ENCODE peak calls at places on chromosomes 2 and 18, in ten cellular contexts. Z is lower lobe of right lung; B is NT2/D1; Q is esophagus muscularis mucosa; S is stimulated activated CD8-positive, alpha-beta memory T cell treated with anti-CD3 and anti-CD28 coated beads, Interleukin-15, amount 100 ng/mL, for 24 hours; G is NCI-H524 treated with DMSO at 0.1 percent for 48 hours; T is T-cell; A is right lobe of liver; M is AG08396; O is neural progenitor cell. L is an unnamed sample.

GRCh38 chr18:12159446-12159845 is 65.8 kb downstream of the ANKRD62 start:
- DNase-seq in Z (no peak), B (no peak), Q (no peak), S (no peak), G (no peak), T (no peak), A (no peak), M (no peak), O (no peak), L (no peak)

GRCh38 chr18:46320928-46321855 is 217.0 kb downstream of the HAUS1 start:
- DNase-seq in Z (no peak), B (no peak), Q (no peak), S (no peak), G (no peak), T (no peak), A (no peak), M (no peak), O (no peak), L (no peak)

GRCh38 chr18:49175476-49175875 is 224.7 kb upstream of the SMAD7 start:
- DNase-seq in Z (no peak), B (no peak), Q (no peak), S (no peak), G (no peak), T (no peak), A (no peak), M (no peak), O (no peak), L (no peak)

GRCh38 chr18:33577688-33578370 is at the start of gene ASXL3:
- DNase-seq in Z (peak), B (no peak), Q (no peak), S (no peak), G (no peak), T (no peak), A (peak), M (peak), O (peak), L (peak)

GRCh38 chr2:2788076-2788475 is 457.0 kb upstream of the MYT1L start:
- DNase-seq in Z (no peak), B (peak), Q (no peak), S (no peak), G (peak), T (no peak), A (no peak), M (no peak), O (peak), L (no peak)

GRCh38 chr18:58590231-58590630 is 38.7 kb downstream of the ALPK2 start:
- DNase-seq in Z (no peak), B (no peak), Q (no peak), S (no peak), G (no peak), T (no peak), A (no peak), M (peak), O (peak), L (no peak)

GRCh38 chr2:20563833-20564232 is 87.1 kb downstream of the HS1BP3 start:
- DNase-seq in Z (no peak), B (no peak), Q (no peak), S (no peak), G (no peak), T (no peak), A (no peak), M (no peak), O (no peak), L (no peak)

GRCh38 chr2:36357506-36358316 is 2.1 kb downstream of the CRIM1 start:
- DNase-seq in Z (no peak), B (no peak), Q (no peak), S (no peak), G (no peak), T (no peak), A (peak), M (peak), O (peak), L (peak)

GRCh38 chr2:47656715-47657600 is 126.0 kb upstream of the MSH6 start:
- DNase-seq in Z (no peak), B (no peak), Q (no peak), S (no peak), G (no peak), T (no peak), A (no peak), M (no peak), O (no peak), L (no peak)

GRCh38 chr2:219736196-219736595 is 108.8 kb downstream of the SLC4A3 start:
- DNase-seq in Z (no peak), B (peak), Q (peak), S (no peak), G (no peak), T (no peak), A (no peak), M (peak), O (peak), L (no peak)

GRCh38 chr18:6205706-6206105 is 209.0 kb downstream of the L3MBTL4 start:
- DNase-seq in Z (no peak), B (no peak), Q (no peak), S (no peak), G (no peak), T (no peak), A (no peak), M (peak), O (no peak), L (no peak)

GRCh38 chr18:50298443-50299284 is 11.2 kb upstream of the CXXC1 start:
- DNase-seq in Z (no peak), B (no peak), Q (no peak), S (no peak), G (no peak), T (no peak), A (peak), M (no peak), O (no peak), L (peak)

GRCh38 chr2:196586511-196586991 is 53.0 kb upstream of the CCDC150 start:
- DNase-seq in Z (no peak), B (no peak), Q (no peak), S (no peak), G (no peak), T (no peak), A (no peak), M (peak), O (no peak), L (no peak)

GRCh38 chr2:157662401-157662800 is 33.7 kb upstream of the ACVR1C start:
- DNase-seq in Z (no peak), B (no peak), Q (no peak), S (no peak), G (no peak), T (no peak), A (no peak), M (no peak), O (no peak), L (no peak)

GRCh38 chr2:64276417-64277095 is 132.3 kb upstream of the PELI1 start:
- DNase-seq in Z (no peak), B (peak), Q (no peak), S (no peak), G (no peak), T (no peak), A (no peak), M (peak), O (peak), L (no peak)

GRCh38 chr18:23871410-23871809 is 143.1 kb upstream of the TTC39C start:
- DNase-seq in Z (no peak), B (no peak), Q (peak), S (peak), G (no peak), T (peak), A (no peak), M (no peak), O (peak), L (peak)

GRCh38 chr2:235577404-235578330 is 83.8 kb downstream of the AGAP1 start:
- DNase-seq in Z (no peak), B (no peak), Q (no peak), S (no peak), G (no peak), T (no peak), A (peak), M (peak), O (peak), L (no peak)

GRCh38 chr2:128624425-128624795 is 305.7 kb upstream of the HS6ST1 start:
- DNase-seq in Z (peak), B (no peak), Q (no peak), S (no peak), G (no peak), T (no peak), A (no peak), M (no peak), O (no peak), L (peak)

GRCh38 chr2:32008811-32009478 is 1.9 kb downstream of the MEMO1 start:
- DNase-seq in Z (no peak), B (no peak), Q (no peak), S (no peak), G (no peak), T (no peak), A (peak), M (peak), O (peak), L (peak)

GRCh38 chr2:221572821-221573429 is 821 bp upstream of the EPHA4 start:
- DNase-seq in Z (peak), B (no peak), Q (no peak), S (no peak), G (no peak), T (peak), A (no peak), M (peak), O (peak), L (no peak)

GRCh38 chr2:112087346-112088020 is 32.4 kb downstream of the TMEM87B start:
- DNase-seq in Z (no peak), B (no peak), Q (no peak), S (no peak), G (no peak), T (no peak), A (no peak), M (no peak), O (no peak), L (no peak)

GRCh38 chr2:65043001-65043400 is 13.2 kb upstream of the CEP68 start:
- DNase-seq in Z (no peak), B (no peak), Q (no peak), S (no peak), G (no peak), T (no peak), A (no peak), M (no peak), O (no peak), L (no peak)

GRCh38 chr18:45974088-45974536 is 7.0 kb upstream of the EPG5 start:
- DNase-seq in Z (no peak), B (peak), Q (no peak), S (no peak), G (peak), T (peak), A (peak), M (peak), O (peak), L (no peak)

GRCh38 chr2:122610948-122611609 is 855.6 kb downstream of the TSN start:
- DNase-seq in Z (no peak), B (no peak), Q (no peak), S (no peak), G (no peak), T (no peak), A (no peak), M (no peak), O (no peak), L (no peak)

GRCh38 chr2:206873426-206873825 is 65.9 kb upstream of the CPO start:
- DNase-seq in Z (no peak), B (no peak), Q (no peak), S (no peak), G (no peak), T (no peak), A (no peak), M (no peak), O (no peak), L (no peak)

GRCh38 chr2:73028841-73029240 is 42.7 kb downstream of the SFXN5 start:
- DNase-seq in Z (no peak), B (no peak), Q (peak), S (no peak), G (no peak), T (no peak), A (no peak), M (no peak), O (no peak), L (no peak)

GRCh38 chr2:118565816-118566540 is 281.5 kb downstream of the EN1 start:
- DNase-seq in Z (no peak), B (no peak), Q (no peak), S (no peak), G (no peak), T (no peak), A (no peak), M (no peak), O (no peak), L (no peak)

GRCh38 chr18:37124511-37124910 is 295.6 kb downstream of the KIAA1328 start:
- DNase-seq in Z (no peak), B (no peak), Q (no peak), S (no peak), G (no peak), T (no peak), A (no peak), M (no peak), O (no peak), L (no peak)

GRCh38 chr2:134079373-134079772 is 174.5 kb upstream of the MGAT5 start:
- DNase-seq in Z (no peak), B (no peak), Q (no peak), S (no peak), G (no peak), T (no peak), A (no peak), M (no peak), O (no peak), L (no peak)

GRCh38 chr2:227188292-227188691 is 23.9 kb downstream of the COL4A3 start:
- DNase-seq in Z (no peak), B (no peak), Q (peak), S (no peak), G (no peak), T (no peak), A (no peak), M (no peak), O (no peak), L (no peak)

GRCh38 chr18:78624646-78625279 is 354.9 kb upstream of the SALL3 start:
- DNase-seq in Z (no peak), B (no peak), Q (no peak), S (no peak), G (no peak), T (no peak), A (no peak), M (no peak), O (peak), L (no peak)

GRCh38 chr2:88212251-88212790 is 42.2 kb downstream of the THNSL2 start:
- DNase-seq in Z (no peak), B (peak), Q (no peak), S (no peak), G (no peak), T (no peak), A (no peak), M (peak), O (peak), L (no peak)